ENCODE peak calls at places on chromosomes 5 and 9, in nine cellular contexts. Y is pons; K is fibroblast of lung; Q is EL; A is iPS-NIHi11; G is effector CD4-positive, alpha-beta T cell; D is SK-N-SH; I is activated naive CD8-positive, alpha-beta T cell treated with anti-CD3 and anti-CD28 coated beads, Interleukin-2, amount 50 U/mL, for 24 hours; T is GM19239. M is an unnamed sample.

GRCh38 chr5:98397081-98397480 is 376.4 kb upstream of the RGMB start:
- DNase-seq in Y (no peak), K (peak), Q (peak), A (no peak), G (no peak), D (no peak), I (no peak), T (no peak), M (no peak)

GRCh38 chr9:14403112-14403511 is 89.2 kb upstream of the NFIB start:
- DNase-seq in Y (no peak), K (no peak), Q (no peak), A (no peak), G (no peak), D (no peak), I (no peak), T (no peak), M (no peak)

GRCh38 chr5:38848637-38849036 is 2.8 kb downstream of the OSMR start:
- DNase-seq in Y (no peak), K (no peak), Q (no peak), A (no peak), G (no peak), D (no peak), I (no peak), T (no peak), M (no peak)

GRCh38 chr5:146048994-146049703 is 56.2 kb downstream of the PLAC8L1 start:
- DNase-seq in Y (peak), K (peak), Q (peak), A (peak), G (no peak), D (peak), I (peak), T (peak), M (peak)

GRCh38 chr5:137374110-137374853 is 124.8 kb downstream of the SPOCK1 start:
- DNase-seq in Y (no peak), K (no peak), Q (no peak), A (no peak), G (no peak), D (peak), I (no peak), T (no peak), M (no peak)

GRCh38 chr9:98314381-98315066 is 59.1 kb upstream of the TBC1D2 start:
- DNase-seq in Y (no peak), K (peak), Q (peak), A (no peak), G (no peak), D (no peak), I (no peak), T (no peak), M (peak)

GRCh38 chr5:23223846-23224245 is 283.6 kb upstream of the PRDM9 start:
- DNase-seq in Y (no peak), K (peak), Q (no peak), A (no peak), G (no peak), D (no peak), I (no peak), T (no peak), M (no peak)

GRCh38 chr5:1090538-1090937 is 21.3 kb downstream of the SLC12A7 start:
- DNase-seq in Y (no peak), K (peak), Q (no peak), A (no peak), G (no peak), D (no peak), I (no peak), T (no peak), M (no peak)

GRCh38 chr9:20593551-20593950 is 28.7 kb downstream of the MLLT3 start:
- DNase-seq in Y (peak), K (peak), Q (peak), A (no peak), G (no peak), D (no peak), I (no peak), T (no peak), M (no peak)